ENCODE peak calls at places on chromosomes 3 and 15, in nine cellular contexts. One of them, this sample, is unnamed.

GRCh38 chr3:141112686-141113255 is 61.6 kb downstream of the SPSB4 start:
- DNase-seq in Caco-2: no peak
- DNase-seq in fibroblast of mammary gland: no peak
- DNase-seq in GM06990: no peak
- DNase-seq in pancreas: no peak
- DNase-seq in fibroblast of pulmonary artery: no peak
- DNase-seq in kidney: no peak
- DNase-seq in uterus: no peak
- DNase-seq in AG09309: no peak
- DNase-seq in this sample: no peak

GRCh38 chr3:140292684-140293083 is 357.7 kb downstream of the CLSTN2 start:
- DNase-seq in Caco-2: no peak
- DNase-seq in fibroblast of mammary gland: peak
- DNase-seq in GM06990: no peak
- DNase-seq in pancreas: no peak
- DNase-seq in fibroblast of pulmonary artery: peak
- DNase-seq in kidney: peak
- DNase-seq in uterus: peak
- DNase-seq in AG09309: peak
- DNase-seq in this sample: peak

GRCh38 chr3:127588675-127589577 is 1.6 kb downstream of the TPRA1 start:
- DNase-seq in Caco-2: peak
- DNase-seq in fibroblast of mammary gland: peak
- DNase-seq in GM06990: peak
- DNase-seq in pancreas: no peak
- DNase-seq in fibroblast of pulmonary artery: peak
- DNase-seq in kidney: no peak
- DNase-seq in uterus: no peak
- DNase-seq in AG09309: peak
- DNase-seq in this sample: peak

GRCh38 chr15:68729789-68730201 is 90.9 kb downstream of the ANP32A start:
- DNase-seq in Caco-2: no peak
- DNase-seq in fibroblast of mammary gland: peak
- DNase-seq in GM06990: no peak
- DNase-seq in pancreas: no peak
- DNase-seq in fibroblast of pulmonary artery: peak
- DNase-seq in kidney: no peak
- DNase-seq in uterus: peak
- DNase-seq in AG09309: no peak
- DNase-seq in this sample: no peak

GRCh38 chr3:183880121-183880520 is 4.6 kb downstream of the PARL start:
- DNase-seq in Caco-2: no peak
- DNase-seq in fibroblast of mammary gland: no peak
- DNase-seq in GM06990: no peak
- DNase-seq in pancreas: no peak
- DNase-seq in fibroblast of pulmonary artery: no peak
- DNase-seq in kidney: no peak
- DNase-seq in uterus: no peak
- DNase-seq in AG09309: no peak
- DNase-seq in this sample: no peak

GRCh38 chr3:193816656-193817311 is 223.8 kb downstream of the OPA1 start:
- DNase-seq in Caco-2: peak
- DNase-seq in fibroblast of mammary gland: peak
- DNase-seq in GM06990: no peak
- DNase-seq in pancreas: peak
- DNase-seq in fibroblast of pulmonary artery: peak
- DNase-seq in kidney: peak
- DNase-seq in uterus: peak
- DNase-seq in AG09309: no peak
- DNase-seq in this sample: peak

GRCh38 chr3:165455360-165455759 is 259.2 kb upstream of the SLITRK3 start:
- DNase-seq in Caco-2: no peak
- DNase-seq in fibroblast of mammary gland: no peak
- DNase-seq in GM06990: no peak
- DNase-seq in pancreas: no peak
- DNase-seq in fibroblast of pulmonary artery: no peak
- DNase-seq in kidney: no peak
- DNase-seq in uterus: no peak
- DNase-seq in AG09309: no peak
- DNase-seq in this sample: no peak

GRCh38 chr15:77029166-77030041 is 34.5 kb downstream of the PSTPIP1 start:
- DNase-seq in Caco-2: peak
- DNase-seq in fibroblast of mammary gland: no peak
- DNase-seq in GM06990: no peak
- DNase-seq in pancreas: peak
- DNase-seq in fibroblast of pulmonary artery: no peak
- DNase-seq in kidney: peak
- DNase-seq in uterus: no peak
- DNase-seq in AG09309: no peak
- DNase-seq in this sample: no peak

GRCh38 chr15:39786444-39787056 is 3.9 kb upstream of the FSIP1 start:
- DNase-seq in Caco-2: no peak
- DNase-seq in fibroblast of mammary gland: peak
- DNase-seq in GM06990: no peak
- DNase-seq in pancreas: no peak
- DNase-seq in fibroblast of pulmonary artery: peak
- DNase-seq in kidney: no peak
- DNase-seq in uterus: no peak
- DNase-seq in AG09309: no peak
- DNase-seq in this sample: peak

GRCh38 chr3:61821823-61822251 is 260.5 kb downstream of the PTPRG start:
- DNase-seq in Caco-2: no peak
- DNase-seq in fibroblast of mammary gland: peak
- DNase-seq in GM06990: no peak
- DNase-seq in pancreas: no peak
- DNase-seq in fibroblast of pulmonary artery: peak
- DNase-seq in kidney: no peak
- DNase-seq in uterus: peak
- DNase-seq in AG09309: peak
- DNase-seq in this sample: peak

GRCh38 chr15:36966704-36967103 is 133.6 kb downstream of the MEIS2 start:
- DNase-seq in Caco-2: no peak
- DNase-seq in fibroblast of mammary gland: no peak
- DNase-seq in GM06990: no peak
- DNase-seq in pancreas: no peak
- DNase-seq in fibroblast of pulmonary artery: no peak
- DNase-seq in kidney: no peak
- DNase-seq in uterus: peak
- DNase-seq in AG09309: no peak
- DNase-seq in this sample: no peak

GRCh38 chr15:64344651-64345262 is 11.2 kb downstream of the CSNK1G1 start:
- DNase-seq in Caco-2: no peak
- DNase-seq in fibroblast of mammary gland: peak
- DNase-seq in GM06990: no peak
- DNase-seq in pancreas: no peak
- DNase-seq in fibroblast of pulmonary artery: no peak
- DNase-seq in kidney: no peak
- DNase-seq in uterus: no peak
- DNase-seq in AG09309: no peak
- DNase-seq in this sample: peak
- TF ChIP-seq CTCF in Caco-2: no peak
- TF ChIP-seq CTCF in fibroblast of mammary gland: no peak
- TF ChIP-seq CTCF in GM06990: no peak
- TF ChIP-seq CTCF in pancreas: no peak
- TF ChIP-seq CTCF in fibroblast of pulmonary artery: no peak
- TF ChIP-seq CTCF in kidney: no peak
- TF ChIP-seq CTCF in uterus: no peak
- TF ChIP-seq CTCF in AG09309: no peak
- TF ChIP-seq CTCF in this sample: no peak

GRCh38 chr15:96354731-96355560 is 24.4 kb downstream of the NR2F2 start:
- DNase-seq in Caco-2: no peak
- DNase-seq in fibroblast of mammary gland: peak
- DNase-seq in GM06990: no peak
- DNase-seq in pancreas: no peak
- DNase-seq in fibroblast of pulmonary artery: peak
- DNase-seq in kidney: no peak
- DNase-seq in uterus: no peak
- DNase-seq in AG09309: peak
- DNase-seq in this sample: peak

GRCh38 chr15:96353931-96354730 is 23.6 kb downstream of the NR2F2 start:
- DNase-seq in Caco-2: no peak
- DNase-seq in fibroblast of mammary gland: peak
- DNase-seq in GM06990: no peak
- DNase-seq in pancreas: no peak
- DNase-seq in fibroblast of pulmonary artery: peak
- DNase-seq in kidney: peak
- DNase-seq in uterus: peak
- DNase-seq in AG09309: no peak
- DNase-seq in this sample: peak

GRCh38 chr15:96352594-96353377 is 22.3 kb downstream of the NR2F2 start:
- DNase-seq in Caco-2: no peak
- DNase-seq in fibroblast of mammary gland: peak
- DNase-seq in GM06990: no peak
- DNase-seq in pancreas: no peak
- DNase-seq in fibroblast of pulmonary artery: peak
- DNase-seq in kidney: peak
- DNase-seq in uterus: no peak
- DNase-seq in AG09309: no peak
- DNase-seq in this sample: peak

GRCh38 chr15:96351801-96352593 is 21.5 kb downstream of the NR2F2 start:
- DNase-seq in Caco-2: no peak
- DNase-seq in fibroblast of mammary gland: no peak
- DNase-seq in GM06990: no peak
- DNase-seq in pancreas: no peak
- DNase-seq in fibroblast of pulmonary artery: no peak
- DNase-seq in kidney: peak
- DNase-seq in uterus: peak
- DNase-seq in AG09309: no peak
- DNase-seq in this sample: peak

GRCh38 chr15:96353378-96353930 is 23.0 kb downstream of the NR2F2 start:
- DNase-seq in Caco-2: no peak
- DNase-seq in fibroblast of mammary gland: no peak
- DNase-seq in GM06990: no peak
- DNase-seq in pancreas: no peak
- DNase-seq in fibroblast of pulmonary artery: no peak
- DNase-seq in kidney: no peak
- DNase-seq in uterus: no peak
- DNase-seq in AG09309: no peak
- DNase-seq in this sample: no peak
- H3K4me3 ChIP-seq in Caco-2: no peak
- H3K4me3 ChIP-seq in fibroblast of mammary gland: peak
- H3K4me3 ChIP-seq in GM06990: no peak
- H3K4me3 ChIP-seq in pancreas: peak
- H3K4me3 ChIP-seq in fibroblast of pulmonary artery: peak
- H3K4me3 ChIP-seq in kidney: peak
- H3K4me3 ChIP-seq in uterus: peak
- H3K4me3 ChIP-seq in AG09309: peak
- H3K4me3 ChIP-seq in this sample: peak

GRCh38 chr15:89469331-89470107 is 26.9 kb downstream of the RHCG start:
- DNase-seq in Caco-2: no peak
- DNase-seq in fibroblast of mammary gland: no peak
- DNase-seq in GM06990: no peak
- DNase-seq in pancreas: no peak
- DNase-seq in fibroblast of pulmonary artery: no peak
- DNase-seq in kidney: peak
- DNase-seq in uterus: no peak
- DNase-seq in AG09309: no peak
- DNase-seq in this sample: no peak

GRCh38 chr15:89475688-89476087 is 20.7 kb downstream of the RHCG start:
- DNase-seq in Caco-2: no peak
- DNase-seq in fibroblast of mammary gland: no peak
- DNase-seq in GM06990: no peak
- DNase-seq in pancreas: no peak
- DNase-seq in fibroblast of pulmonary artery: no peak
- DNase-seq in kidney: peak
- DNase-seq in uterus: no peak
- DNase-seq in AG09309: no peak
- DNase-seq in this sample: no peak

GRCh38 chr15:89477411-89478242 is 18.8 kb downstream of the RHCG start:
- DNase-seq in Caco-2: no peak
- DNase-seq in fibroblast of mammary gland: no peak
- DNase-seq in GM06990: no peak
- DNase-seq in pancreas: no peak
- DNase-seq in fibroblast of pulmonary artery: no peak
- DNase-seq in kidney: peak
- DNase-seq in uterus: no peak
- DNase-seq in AG09309: no peak
- DNase-seq in this sample: no peak

GRCh38 chr15:89472785-89473256 is 23.6 kb downstream of the RHCG start:
- DNase-seq in Caco-2: peak
- DNase-seq in fibroblast of mammary gland: peak
- DNase-seq in GM06990: peak
- DNase-seq in pancreas: peak
- DNase-seq in fibroblast of pulmonary artery: peak
- DNase-seq in kidney: peak
- DNase-seq in uterus: no peak
- DNase-seq in AG09309: no peak
- DNase-seq in this sample: peak
- TF ChIP-seq CTCF in Caco-2: peak
- TF ChIP-seq CTCF in fibroblast of mammary gland: peak
- TF ChIP-seq CTCF in GM06990: peak
- TF ChIP-seq CTCF in pancreas: no peak
- TF ChIP-seq CTCF in fibroblast of pulmonary artery: peak
- TF ChIP-seq CTCF in kidney: peak
- TF ChIP-seq CTCF in uterus: no peak
- TF ChIP-seq CTCF in AG09309: peak
- TF ChIP-seq CTCF in this sample: peak

GRCh38 chr3:42827023-42827422 is 17.8 kb downstream of the ACKR2 start:
- DNase-seq in Caco-2: no peak
- DNase-seq in fibroblast of mammary gland: no peak
- DNase-seq in GM06990: no peak
- DNase-seq in pancreas: no peak
- DNase-seq in fibroblast of pulmonary artery: no peak
- DNase-seq in kidney: no peak
- DNase-seq in uterus: no peak
- DNase-seq in AG09309: no peak
- DNase-seq in this sample: no peak

GRCh38 chr3:42822828-42823227 is 13.6 kb downstream of the ACKR2 start:
- DNase-seq in Caco-2: no peak
- DNase-seq in fibroblast of mammary gland: no peak
- DNase-seq in GM06990: no peak
- DNase-seq in pancreas: no peak
- DNase-seq in fibroblast of pulmonary artery: no peak
- DNase-seq in kidney: no peak
- DNase-seq in uterus: no peak
- DNase-seq in AG09309: no peak
- DNase-seq in this sample: no peak

GRCh38 chr3:42820746-42821051 is 11.5 kb downstream of the ACKR2 start:
- DNase-seq in Caco-2: no peak
- DNase-seq in fibroblast of mammary gland: no peak
- DNase-seq in GM06990: no peak
- DNase-seq in pancreas: no peak
- DNase-seq in fibroblast of pulmonary artery: no peak
- DNase-seq in kidney: no peak
- DNase-seq in uterus: no peak
- DNase-seq in AG09309: no peak
- DNase-seq in this sample: no peak

GRCh38 chr3:42819351-42819965 is 10.2 kb downstream of the ACKR2 start:
- DNase-seq in Caco-2: no peak
- DNase-seq in fibroblast of mammary gland: no peak
- DNase-seq in GM06990: no peak
- DNase-seq in pancreas: peak
- DNase-seq in fibroblast of pulmonary artery: no peak
- DNase-seq in kidney: no peak
- DNase-seq in uterus: no peak
- DNase-seq in AG09309: no peak
- DNase-seq in this sample: no peak

DNA sequence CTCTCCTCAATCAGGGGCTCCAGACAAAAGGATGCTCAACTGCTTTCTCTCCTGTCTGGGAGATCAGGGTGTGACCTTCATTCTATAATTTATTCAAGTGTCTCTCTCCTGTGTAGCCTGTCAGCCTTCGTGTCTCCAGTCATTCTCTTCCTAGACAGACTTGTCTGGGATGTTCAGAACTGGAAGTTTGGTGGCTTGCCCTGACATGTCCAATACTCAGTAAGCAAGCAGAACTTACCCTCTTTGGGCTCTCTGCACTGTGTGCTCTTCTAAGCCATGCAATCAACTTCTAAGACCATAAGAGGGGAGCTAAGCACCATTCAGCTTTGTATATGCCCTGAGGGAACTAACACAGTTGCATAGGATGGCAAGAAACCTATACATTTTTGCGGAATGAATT is 14.1 kb downstream of the ACKR2 start:
- DNase-seq in Caco-2: no peak
- DNase-seq in fibroblast of mammary gland: no peak
- DNase-seq in GM06990: no peak
- DNase-seq in pancreas: no peak
- DNase-seq in fibroblast of pulmonary artery: no peak
- DNase-seq in kidney: no peak
- DNase-seq in uterus: no peak
- DNase-seq in AG09309: no peak
- DNase-seq in this sample: no peak
- H3K4me3 ChIP-seq in Caco-2: no peak
- H3K4me3 ChIP-seq in fibroblast of mammary gland: no peak
- H3K4me3 ChIP-seq in GM06990: no peak
- H3K4me3 ChIP-seq in pancreas: no peak
- H3K4me3 ChIP-seq in fibroblast of pulmonary artery: no peak
- H3K4me3 ChIP-seq in kidney: no peak
- H3K4me3 ChIP-seq in uterus: no peak
- H3K4me3 ChIP-seq in AG09309: no peak
- H3K4me3 ChIP-seq in this sample: no peak

This sample was measured in cardiac fibroblast.